ENCODE peak calls at places on chromosomes 5 and 9, in eight cellular contexts. A, C, V, O, B, H, U and X are unnamed samples.

GRCh38 chr9:129823163-129823933 is 588 bp downstream of the TOR1A start:
- DNase-seq in A (peak; percentile 34), C (peak; percentile 33), V (peak; percentile 77), O (peak; percentile 42), B (peak; percentile 27), H (no peak), U (peak; percentile 76), X (peak; percentile 83)

GRCh38 chr5:96016216-96016615 is 54.6 kb upstream of the ELL2 start:
- DNase-seq in A (no peak), C (no peak), V (no peak), O (no peak), B (peak; percentile 35), H (no peak), U (no peak), X (no peak)

GRCh38 chr5:177429248-177430045 is 3.0 kb downstream of the GRK6 start:
- DNase-seq in A (peak; percentile 90), C (peak; percentile 61), V (no peak), O (peak; percentile 15), B (no peak), H (peak; percentile 80), U (no peak), X (peak; percentile 88)

GRCh38 chr5:31027726-31028125 is 165.8 kb upstream of the CDH6 start:
- DNase-seq in A (no peak), C (no peak), V (no peak), O (no peak), B (no peak), H (no peak), U (no peak), X (no peak)

GRCh38 chr5:73591102-73591695 is 25.7 kb downstream of the UTP15 start:
- DNase-seq in A (no peak), C (no peak), V (peak; percentile 74), O (peak; percentile 91), B (peak; percentile 90), H (no peak), U (peak; percentile 54), X (no peak)

GRCh38 chr5:125109293-125109692 is 362.9 kb upstream of the ZNF608 start:
- DNase-seq in A (no peak), C (no peak), V (no peak), O (no peak), B (no peak), H (no peak), U (no peak), X (no peak)

GRCh38 chr5:123549256-123549904 is 37.4 kb downstream of the CSNK1G3 start:
- DNase-seq in A (peak; percentile 73), C (no peak), V (no peak), O (no peak), B (no peak), H (no peak), U (no peak), X (no peak)

GRCh38 chr5:151253604-151253948 is 591 bp downstream of the GM2A start:
- DNase-seq in A (no peak), C (no peak), V (no peak), O (no peak), B (no peak), H (no peak), U (peak; percentile 29), X (no peak)

GRCh38 chr9:88801214-88801796 is 190.0 kb upstream of the S1PR3 start:
- DNase-seq in A (no peak), C (no peak), V (no peak), O (no peak), B (no peak), H (no peak), U (no peak), X (no peak)

GRCh38 chr5:178286226-178287090 is 53.9 kb upstream of the PHYKPL start:
- DNase-seq in A (no peak), C (no peak), V (no peak), O (no peak), B (no peak), H (peak; percentile 59), U (no peak), X (peak; percentile 70)

GRCh38 chr5:3601060-3601710 is 5.6 kb downstream of the IRX1 start:
- DNase-seq in A (no peak), C (no peak), V (no peak), O (no peak), B (no peak), H (no peak), U (no peak), X (no peak)

GRCh38 chr9:86410281-86410680 is 56.1 kb upstream of the TUT7 start:
- DNase-seq in A (no peak), C (no peak), V (peak; percentile 15), O (no peak), B (peak; percentile 37), H (no peak), U (no peak), X (no peak)

GRCh38 chr5:11563822-11564221 is 340.4 kb downstream of the CTNND2 start:
- DNase-seq in A (no peak), C (no peak), V (peak; percentile 9), O (no peak), B (no peak), H (no peak), U (no peak), X (no peak)

GRCh38 chr9:125462766-125463384 is 201.2 kb downstream of the GAPVD1 start:
- DNase-seq in A (no peak), C (no peak), V (no peak), O (no peak), B (peak; percentile 51), H (no peak), U (no peak), X (no peak)

GRCh38 chr5:77358566-77359205 is 133.4 kb downstream of the WDR41 start:
- DNase-seq in A (no peak), C (no peak), V (peak; percentile 16), O (peak; percentile 62), B (peak; percentile 66), H (no peak), U (no peak), X (no peak)

GRCh38 chr9:20087481-20087880 is 298.6 kb upstream of the SLC24A2 start:
- DNase-seq in A (no peak), C (no peak), V (no peak), O (peak; percentile 15), B (peak; percentile 6), H (no peak), U (no peak), X (no peak)

GRCh38 chr9:108445431-108446018 is 410.3 kb downstream of the ACTL7B start:
- DNase-seq in A (no peak), C (no peak), V (no peak), O (no peak), B (no peak), H (no peak), U (no peak), X (no peak)
- H3K4me1 ChIP-seq in A (no peaks in the 10 kb centered on the region), C (no peaks in the 10 kb centered on the region), V (no peaks in the 10 kb centered on the region), O (no peaks in the 10 kb centered on the region), B (peaks cover 15% of the 10 kb centered on the region), H (no peaks in the 10 kb centered on the region), U (no peaks in the 10 kb centered on the region), X (no peaks in the 10 kb centered on the region)

GRCh38 chr5:158468444-158468843 is 609.5 kb upstream of the CLINT1 start:
- DNase-seq in A (no peak), C (no peak), V (no peak), O (no peak), B (no peak), H (no peak), U (no peak), X (no peak)
- H3K4me3 ChIP-seq in A (no peak overlapping the region), C (no peak overlapping the region), V (no peak overlapping the region), O (no peak overlapping the region), B (no peak overlapping the region), H (no peak overlapping the region), U (no peak overlapping the region), X (no peak overlapping the region)

GRCh38 chr5:68232272-68232671 is 16.7 kb downstream of the PIK3R1 start:
- DNase-seq in A (no peak), C (no peak), V (peak; percentile 40), O (no peak), B (no peak), H (no peak), U (no peak), X (no peak)

GRCh38 chr5:68227532-68228160 is 12.1 kb downstream of the PIK3R1 start:
- DNase-seq in A (no peak), C (no peak), V (no peak), O (no peak), B (no peak), H (no peak), U (no peak), X (no peak)

GRCh38 chr5:68229416-68229815 is 13.9 kb downstream of the PIK3R1 start:
- DNase-seq in A (no peak), C (no peak), V (no peak), O (no peak), B (no peak), H (no peak), U (no peak), X (no peak)

GRCh38 chr5:68231414-68232076 is 16.0 kb downstream of the PIK3R1 start:
- DNase-seq in A (no peak), C (no peak), V (no peak), O (no peak), B (no peak), H (no peak), U (no peak), X (no peak)

DNA sequence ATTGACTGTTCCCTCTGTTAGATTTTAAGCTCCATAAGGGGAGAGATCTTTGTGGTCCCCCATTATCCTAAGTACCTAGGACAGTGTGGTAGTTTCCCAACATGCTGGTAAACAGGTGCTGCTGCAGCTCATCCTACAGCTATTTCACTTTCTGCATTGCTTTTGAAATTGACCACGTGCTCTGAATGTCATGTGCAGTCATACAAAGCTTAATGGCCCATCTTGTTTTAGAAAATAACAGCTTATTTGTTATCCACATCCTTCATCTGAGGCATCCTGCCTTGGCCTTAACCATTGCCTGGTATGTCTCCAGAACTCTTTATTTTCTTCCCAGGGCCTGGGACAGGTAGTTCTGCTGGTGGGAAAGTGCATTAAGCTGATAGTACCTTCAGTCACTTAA is 14.7 kb downstream of the PIK3R1 start:
- DNase-seq in A (no peak), C (no peak), V (no peak), O (no peak), B (no peak), H (no peak), U (no peak), X (no peak)
- H3K27ac ChIP-seq in A (no peak overlapping the region), C (no peak overlapping the region), V (no peak overlapping the region), O (no peak overlapping the region), B (no peak overlapping the region), H (no peak overlapping the region), U (no peak overlapping the region), X (no peak overlapping the region)

GRCh38 chr9:136437839-136438547 is 1.7 kb downstream of the INPP5E start:
- DNase-seq in A (peak; percentile 9), C (no peak), V (no peak), O (no peak), B (peak; percentile 36), H (no peak), U (no peak), X (peak; percentile 59)
- H3K4me1 ChIP-seq in A (peaks cover 27% of the 10 kb centered on the region), C (peaks cover 6% of the 10 kb centered on the region), V (no peaks in the 10 kb centered on the region), O (peaks cover 6% of the 10 kb centered on the region), B (peaks cover 7% of the 10 kb centered on the region), H (no peaks in the 10 kb centered on the region), U (peaks cover 21% of the 10 kb centered on the region), X (peaks cover 4% of the 10 kb centered on the region)